ENCODE peak calls at places on chromosomes 1 and 21, in eight cellular contexts. W is OCI-LY7; C is A673; N is GM12878; S is effector memory CD4-positive, alpha-beta T cell; Q is mammary epithelial cell; D is body of pancreas; M is MM.1S. Y is an unnamed sample.

GRCh38 chr1:2135425-2135824 is 59.1 kb downstream of the FAAP20 start:
- DNase-seq in W (no peak), C (no peak), N (no peak), S (no peak), Q (peak; percentile 92), D (peak; percentile 43), M (no peak), Y (peak; percentile 86)

GRCh38 chr1:230316864-230317745 is 109.0 kb downstream of the PGBD5 start:
- DNase-seq in W (no peak), C (no peak), N (no peak), S (no peak), Q (no peak), D (no peak), M (no peak), Y (peak; percentile 49)

GRCh38 chr1:202124107-202124506 is 1.4 kb downstream of the GPR37L1 start:
- DNase-seq in W (no peak), C (no peak), N (no peak), S (no peak), Q (no peak), D (no peak), M (no peak), Y (no peak)

GRCh38 chr1:162212713-162213112 is 143.2 kb downstream of the NOS1AP start:
- DNase-seq in W (no peak), C (no peak), N (no peak), S (no peak), Q (no peak), D (no peak), M (no peak), Y (no peak)

GRCh38 chr21:38306407-38306806 is 49.6 kb downstream of the KCNJ15 start:
- DNase-seq in W (no peak), C (no peak), N (no peak), S (no peak), Q (peak; percentile 61), D (no peak), M (no peak), Y (no peak)

GRCh38 chr1:229452956-229453801 is 19.3 kb upstream of the ACTA1 start:
- DNase-seq in W (peak; percentile 7), C (peak; percentile 29), N (no peak), S (no peak), Q (no peak), D (no peak), M (peak; percentile 71), Y (no peak)

GRCh38 chr1:184035719-184036516 is 1.6 kb downstream of the COLGALT2 start:
- DNase-seq in W (no peak), C (no peak), N (no peak), S (no peak), Q (no peak), D (no peak), M (no peak), Y (no peak)

GRCh38 chr1:112242470-112242869 is 153.5 kb upstream of the CTTNBP2NL start:
- DNase-seq in W (no peak), C (no peak), N (no peak), S (no peak), Q (no peak), D (no peak), M (no peak), Y (no peak)

GRCh38 chr1:88394958-88395357 is 289.1 kb upstream of the PKN2 start:
- DNase-seq in W (no peak), C (peak; percentile 19), N (no peak), S (no peak), Q (no peak), D (no peak), M (no peak), Y (no peak)

GRCh38 chr1:41868241-41868953 is 50.3 kb downstream of the HIVEP3 start:
- DNase-seq in W (peak; percentile 34), C (no peak), N (peak; percentile 63), S (no peak), Q (no peak), D (no peak), M (peak; percentile 89), Y (no peak)

GRCh38 chr1:174397261-174397660 is 50.5 kb upstream of the GPR52 start:
- DNase-seq in W (no peak), C (no peak), N (no peak), S (no peak), Q (peak; percentile 70), D (no peak), M (peak; percentile 65), Y (no peak)

GRCh38 chr1:20068722-20069121 is 1.3 kb upstream of the PLA2G5 start:
- DNase-seq in W (no peak), C (no peak), N (no peak), S (no peak), Q (no peak), D (no peak), M (no peak), Y (no peak)

GRCh38 chr1:111717450-111717849 is 21.7 kb downstream of the INKA2 start:
- DNase-seq in W (no peak), C (no peak), N (no peak), S (no peak), Q (no peak), D (no peak), M (no peak), Y (no peak)

GRCh38 chr21:45142469-45142868 is 68.1 kb downstream of the ADARB1 start:
- DNase-seq in W (no peak), C (peak; percentile 11), N (no peak), S (no peak), Q (no peak), D (peak; percentile 54), M (no peak), Y (no peak)

GRCh38 chr21:14273736-14274538 is 58.0 kb downstream of the RBM11 start:
- DNase-seq in W (no peak), C (no peak), N (no peak), S (no peak), Q (peak; percentile 28), D (peak; percentile 64), M (no peak), Y (peak; percentile 85)

GRCh38 chr1:240925273-240925672 is 313.3 kb upstream of the GREM2 start:
- DNase-seq in W (no peak), C (no peak), N (no peak), S (no peak), Q (no peak), D (no peak), M (no peak), Y (no peak)

GRCh38 chr1:94908190-94908589 is 18.7 kb downstream of the CNN3 start:
- DNase-seq in W (no peak), C (no peak), N (no peak), S (no peak), Q (no peak), D (no peak), M (no peak), Y (no peak)

GRCh38 chr1:94903318-94904009 is 23.4 kb downstream of the CNN3 start:
- DNase-seq in W (no peak), C (peak; percentile 54), N (no peak), S (no peak), Q (no peak), D (no peak), M (no peak), Y (no peak)

GRCh38 chr1:94907161-94907560 is 19.7 kb downstream of the CNN3 start:
- DNase-seq in W (no peak), C (no peak), N (no peak), S (no peak), Q (no peak), D (no peak), M (no peak), Y (no peak)

GRCh38 chr1:94906382-94906781 is 20.5 kb downstream of the CNN3 start:
- DNase-seq in W (no peak), C (no peak), N (no peak), S (no peak), Q (no peak), D (no peak), M (no peak), Y (no peak)

DNA sequence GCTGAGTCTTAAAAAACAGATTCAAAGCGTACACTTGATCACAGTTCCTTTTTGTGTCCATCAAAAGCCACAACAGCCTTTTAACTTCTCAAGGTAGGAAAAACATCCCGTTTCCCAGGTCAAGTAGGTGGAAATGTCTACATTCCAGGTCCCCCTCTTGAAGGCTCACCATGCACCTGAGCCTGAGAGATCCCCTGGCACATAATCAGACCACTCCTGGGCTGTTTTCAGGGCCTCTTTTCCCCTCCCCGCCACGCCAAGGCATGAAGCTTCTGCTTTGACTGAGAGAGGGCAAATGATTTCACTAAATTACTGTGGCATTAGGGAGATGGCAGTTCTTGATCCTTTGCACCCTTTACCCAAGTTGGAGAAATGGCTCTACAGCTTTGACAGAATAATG is 21.7 kb downstream of the CNN3 start:
- DNase-seq in W (no peak), C (no peak), N (no peak), S (no peak), Q (no peak), D (no peak), M (no peak), Y (no peak)
- H3K4me1 ChIP-seq in W (no peaks in the 10 kb centered on the region), C (peaks cover 44% of the 10 kb centered on the region), N (no peaks in the 10 kb centered on the region), S (no peaks in the 10 kb centered on the region), Q (peaks cover 15% of the 10 kb centered on the region), D (peaks cover 6% of the 10 kb centered on the region), M (no peaks in the 10 kb centered on the region), Y (peaks cover 18% of the 10 kb centered on the region)

GRCh38 chr1:233614173-233614742 is 352 bp downstream of the KCNK1 start:
- DNase-seq in W (no peak), C (peak; percentile 12), N (no peak), S (no peak), Q (peak; percentile 70), D (peak; percentile 63), M (peak; percentile 48), Y (peak; percentile 78)
- H3K4me3 ChIP-seq in W (no peak overlapping the region), C (no peak overlapping the region), N (peak overlapping the region; percentile 81), S (no peak overlapping the region), Q (peak overlapping the region; percentile 66), D (peak overlapping the region; percentile 71), M (peak overlapping the region; percentile 62), Y (peak overlapping the region; percentile 48)

DNA sequence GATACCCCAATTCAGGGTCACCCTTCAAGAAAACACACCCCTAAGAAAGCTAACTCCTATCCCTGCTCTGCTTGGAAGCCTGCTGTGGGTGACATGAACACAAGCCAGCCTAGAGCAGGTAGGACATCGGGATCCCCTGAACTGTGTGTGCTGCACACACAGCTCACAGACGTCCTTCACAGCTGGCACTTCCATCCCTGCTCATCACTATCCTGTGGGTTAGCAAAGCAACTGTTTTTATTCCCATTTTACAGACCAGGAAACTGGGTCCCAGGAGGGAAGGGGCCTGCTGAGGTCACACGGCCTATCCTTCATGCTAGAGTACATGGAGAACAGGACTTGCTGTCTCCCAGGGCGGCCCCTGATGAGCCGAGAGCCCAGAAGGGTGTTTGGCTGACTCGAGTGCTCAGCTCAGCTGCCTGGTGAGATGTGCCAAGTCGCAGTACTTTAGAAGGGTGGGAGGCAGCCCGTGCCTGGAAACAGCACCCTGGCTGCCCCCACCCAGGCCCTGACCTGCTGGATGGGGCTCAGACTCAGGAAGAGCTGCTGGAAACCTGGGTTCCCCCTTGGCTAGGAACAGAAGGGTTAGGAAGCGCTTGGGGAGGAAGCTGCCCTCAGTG is 28.3 kb upstream of the BTG2 start:
- DNase-seq in W (peak; percentile 37), C (no peak), N (no peak), S (no peak), Q (no peak), D (no peak), M (no peak), Y (no peak)
- H3K4me1 ChIP-seq in W (peaks cover 98% of the 10 kb centered on the region), C (peaks cover 18% of the 10 kb centered on the region), N (peaks cover 48% of the 10 kb centered on the region), S (peaks cover 28% of the 10 kb centered on the region), Q (peaks cover 59% of the 10 kb centered on the region), D (peaks cover 58% of the 10 kb centered on the region), M (peaks cover 52% of the 10 kb centered on the region), Y (peaks cover 5% of the 10 kb centered on the region)

DNA sequence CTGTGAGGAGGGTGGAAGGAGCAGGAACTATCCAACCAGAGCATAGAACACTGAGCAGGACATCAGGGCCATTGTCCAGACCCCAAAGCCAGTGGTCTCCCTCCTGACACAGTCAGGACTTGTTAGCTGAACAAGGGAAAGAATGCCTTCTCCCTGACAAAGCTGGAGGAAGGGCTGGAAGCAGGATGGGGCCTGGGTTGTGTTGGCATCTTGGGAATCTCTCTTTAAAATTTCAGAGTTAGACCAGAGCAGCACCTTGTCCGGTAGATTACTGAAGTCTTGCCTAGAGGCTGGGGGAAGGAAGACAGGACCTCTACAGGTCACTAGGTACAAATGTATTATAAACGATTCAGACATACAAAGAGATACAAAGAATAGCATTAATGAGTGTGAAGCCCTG is 35.0 kb upstream of the ATP2B4 start:
- DNase-seq in W (no peak), C (no peak), N (no peak), S (no peak), Q (no peak), D (no peak), M (no peak), Y (no peak)
- H3K4me3 ChIP-seq in W (no peak overlapping the region), C (no peak overlapping the region), N (no peak overlapping the region), S (no peak overlapping the region), Q (no peak overlapping the region), D (no peak overlapping the region), M (no peak overlapping the region), Y (no peak overlapping the region)

Y was measured in left lung.